ENCODE peak calls at places on chromosomes 6 and 20, in four cellular contexts. F is uterus, D is ovary, Q is sigmoid colon. Z is an unnamed sample.

GRCh38 chr6:140372064-140372463 is 997.6 kb upstream of the CITED2 start:
- DNase-seq in F (no peak), D (no peak), Q (no peak), Z (no peak)

GRCh38 chr20:15928946-15929345 is 644.3 kb downstream of the KIF16B start:
- DNase-seq in Q (no peak), F (no peak), D (no peak), Z (no peak)

GRCh38 chr6:113094781-113095180 is 747.7 kb downstream of the RFPL4B start:
- DNase-seq in D (no peak), Q (no peak), F (no peak), Z (no peak)

GRCh38 chr20:14979472-14979986 is 642.1 kb upstream of the FLRT3 start:
- DNase-seq in F (no peak), Q (no peak), D (no peak), Z (no peak)

GRCh38 chr6:17385660-17386059 is 7.7 kb upstream of the CAP2 start:
- DNase-seq in D (no peak), F (no peak), Q (no peak), Z (no peak)

GRCh38 chr6:20340459-20340858 is 61.2 kb upstream of the E2F3 start:
- DNase-seq in D (no peak), Q (no peak), F (no peak), Z (no peak)

GRCh38 chr20:14848806-14849205 is 511.4 kb upstream of the FLRT3 start:
- DNase-seq in D (no peak), Q (no peak), F (no peak), Z (no peak)

GRCh38 chr20:13267231-13267630 is 46.2 kb downstream of the ISM1 start:
- DNase-seq in Q (no peak), D (no peak), F (no peak), Z (no peak)

GRCh38 chr6:53326372-53327016 is 22.3 kb downstream of the ELOVL5 start:
- DNase-seq in D (peak; percentile 59), F (peak; percentile 59), Q (peak; percentile 90), Z (peak; percentile 37)

GRCh38 chr6:137389150-137389664 is 105.0 kb downstream of the OLIG3 start:
- DNase-seq in F (no peak), D (no peak), Q (no peak), Z (no peak)

GRCh38 chr20:63610581-63611435 is 16.1 kb downstream of the GMEB2 start:
- DNase-seq in Q (no peak), D (no peak), F (no peak), Z (peak; percentile 24)

GRCh38 chr20:6044102-6044501 is 9.8 kb downstream of the LRRN4 start:
- DNase-seq in F (no peak), Q (no peak), D (no peak), Z (no peak)

GRCh38 chr6:137731960-137732616 is 135.0 kb upstream of the TNFAIP3 start:
- DNase-seq in F (no peak), D (no peak), Q (no peak), Z (no peak)

GRCh38 chr6:5012531-5012930 is 8.7 kb upstream of the RPP40 start:
- DNase-seq in F (no peak), D (no peak), Q (no peak), Z (no peak)

GRCh38 chr6:113018351-113019151 is 671.4 kb downstream of the RFPL4B start:
- DNase-seq in F (peak; percentile 35), D (peak; percentile 9), Q (peak; percentile 55), Z (peak; percentile 13)

GRCh38 chr20:59441860-59442810 is 141.7 kb downstream of the EDN3 start:
- DNase-seq in D (no peak), Q (peak; percentile 17), F (no peak), Z (no peak)

GRCh38 chr20:36861875-36862801 is 13.8 kb upstream of the TLDC2 start:
- DNase-seq in F (peak; percentile 93), D (peak; percentile 86), Q (peak; percentile 98), Z (peak; percentile 94)

GRCh38 chr6:5619249-5619648 is 357.9 kb downstream of the FARS2 start:
- DNase-seq in F (no peak), D (no peak), Q (no peak), Z (no peak)

GRCh38 chr6:157811476-157812173 is 11.4 kb upstream of the SNX9 start:
- DNase-seq in D (no peak), F (no peak), Q (no peak), Z (no peak)

GRCh38 chr20:21157006-21157405 is 31.1 kb downstream of the KIZ start:
- DNase-seq in Q (no peak), F (no peak), D (no peak), Z (no peak)

GRCh38 chr20:48040491-48040890 is 255.2 kb upstream of the SULF2 start:
- DNase-seq in F (no peak), D (no peak), Q (no peak), Z (no peak)

GRCh38 chr6:69427882-69428281 is 368.9 kb downstream of the LMBRD1 start:
- DNase-seq in D (no peak), Q (no peak), F (no peak), Z (no peak)

GRCh38 chr6:27503436-27504030 is 30.6 kb upstream of the ZNF184 start:
- DNase-seq in F (peak; percentile 74), D (peak; percentile 84), Q (peak; percentile 74), Z (peak; percentile 44)

GRCh38 chr6:101605426-101605825 is 211.9 kb downstream of the GRIK2 start:
- DNase-seq in Q (no peak), D (no peak), F (no peak), Z (no peak)

GRCh38 chr6:104639671-104640070 is 220.0 kb downstream of the HACE1 start:
- DNase-seq in D (no peak), F (no peak), Q (no peak), Z (no peak)

GRCh38 chr6:5499644-5500306 is 238.5 kb downstream of the FARS2 start:
- DNase-seq in F (no peak), Q (no peak), D (no peak), Z (no peak)

GRCh38 chr20:36372671-36373070 is 66.5 kb downstream of the DLGAP4 start:
- DNase-seq in F (no peak), Q (no peak), D (no peak), Z (no peak)

GRCh38 chr6:45965787-45966186 is 49.9 kb downstream of the CLIC5 start:
- DNase-seq in D (no peak), F (no peak), Q (no peak), Z (no peak)

DNA sequence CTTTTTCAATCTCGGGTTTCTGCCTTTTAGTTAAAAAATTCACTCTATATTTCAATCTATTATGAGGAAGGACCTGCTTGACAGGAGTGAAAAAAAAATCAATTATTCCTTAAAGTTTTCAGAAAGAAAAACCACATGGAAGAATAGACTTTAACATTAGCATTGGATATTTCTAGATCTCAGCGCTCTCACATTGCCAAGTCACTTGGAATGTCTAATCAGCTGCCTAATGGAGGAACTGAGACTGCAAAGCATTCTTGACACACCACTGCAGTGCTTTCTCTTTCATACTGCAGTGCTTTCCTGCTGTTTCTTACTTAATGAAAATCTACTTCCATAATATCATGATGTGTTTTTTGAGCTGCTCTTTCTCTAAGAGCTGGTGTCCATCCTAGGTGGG is 20.4 kb upstream of the MCM3 start:
- DNase-seq in F (no peak), D (no peak), Q (no peak), Z (no peak)
- H3K4me3 ChIP-seq in F (no peak overlapping the region), D (no peak overlapping the region), Q (no peak overlapping the region), Z (no peak overlapping the region)

GRCh38 chr6:33414592-33415271 is 3.2 kb downstream of the CUTA start:
- DNase-seq in F (no peak), D (no peak), Q (no peak), Z (no peak)
- TF ChIP-seq CTCF in F (no peak), D (no peak), Q (no peak), Z (no peak)

GRCh38 chr6:83870649-83871048 is 11.2 kb downstream of the CYB5R4 start:
- DNase-seq in D (no peak), F (no peak), Q (no peak), Z (no peak)
- TF ChIP-seq POLR2A in D (no peak), F (no peak), Q (no peak), Z (no peak)

DNA sequence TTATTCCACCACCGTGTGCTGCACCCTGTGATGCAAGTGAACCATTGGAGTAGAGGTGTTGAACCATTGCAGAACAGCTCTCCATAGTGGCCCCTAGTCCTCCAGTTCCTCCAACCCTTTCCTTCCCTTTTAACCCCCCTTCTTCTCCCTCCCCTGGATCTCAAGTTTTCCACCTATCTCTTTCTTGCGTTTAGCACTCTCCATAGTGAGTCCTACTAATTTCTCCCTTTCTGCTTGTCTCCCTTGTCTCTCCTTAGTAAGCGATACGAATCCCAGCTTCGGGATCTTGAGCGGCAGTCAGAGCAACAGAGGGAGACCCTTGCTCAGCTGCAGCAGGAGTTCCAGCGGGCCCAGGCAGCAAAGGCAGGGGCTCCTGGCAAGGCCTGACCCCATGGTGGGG is 1.1 kb downstream of the PFDN6 start:
- DNase-seq in D (no peak), Q (no peak), F (no peak), Z (no peak)
- H3K4me3 ChIP-seq in D (peak overlapping the region; percentile 88), Q (no peak overlapping the region), F (no peak overlapping the region), Z (peak overlapping the region; percentile 60)

DNA sequence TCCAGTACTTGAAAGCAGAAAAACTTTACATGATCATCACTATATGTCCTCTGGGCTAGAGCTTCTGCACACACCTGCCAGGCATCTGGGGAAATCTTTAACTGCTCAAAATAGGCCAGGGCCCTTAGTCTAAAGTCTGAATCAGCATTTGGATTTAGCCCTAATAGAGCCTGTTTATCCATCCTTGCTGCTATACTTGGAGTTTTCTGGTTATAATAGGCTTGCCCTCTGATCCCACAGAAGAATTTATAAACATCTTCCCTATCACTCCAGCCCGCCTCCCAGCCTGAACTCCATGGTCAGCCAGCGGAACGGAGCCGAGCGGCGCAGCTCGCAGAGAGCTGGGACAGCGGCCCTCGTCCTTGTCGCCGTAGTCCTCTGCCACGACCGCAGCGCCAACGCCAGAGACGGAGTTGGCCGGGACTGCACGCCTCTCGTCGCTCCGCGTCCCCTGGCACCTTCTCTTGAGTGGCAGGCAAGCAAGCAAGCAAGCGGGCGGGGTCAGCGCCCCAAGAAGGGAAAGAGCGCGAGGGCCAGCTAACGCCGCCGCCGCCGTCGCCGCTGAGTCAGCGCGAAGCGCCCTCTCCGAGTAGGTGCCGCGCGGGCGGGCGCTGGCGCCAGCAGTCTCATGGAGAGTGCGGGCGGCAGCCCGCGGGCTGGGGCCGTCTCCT is 25.4 kb upstream of the ASIP start:
- DNase-seq in Q (peak; percentile 83), F (peak; percentile 51), D (peak; percentile 79), Z (peak; percentile 83)
- TF ChIP-seq CTCF in Q (no peak), F (peak; percentile 19), D (no peak), Z (no peak)

GRCh38 chr20:38277285-38277684 is 16.8 kb upstream of the KIAA1755 start:
- DNase-seq in F (no peak), D (no peak), Q (no peak), Z (no peak)

GRCh38 chr20:38278763-38279162 is 18.2 kb upstream of the KIAA1755 start:
- DNase-seq in D (no peak), Q (peak; percentile 8), F (no peak), Z (no peak)

GRCh38 chr20:38277691-38278090 is 17.2 kb upstream of the KIAA1755 start:
- DNase-seq in Q (peak; percentile 19), D (no peak), F (no peak), Z (no peak)

GRCh38 chr20:38278150-38278549 is 17.6 kb upstream of the KIAA1755 start:
- DNase-seq in D (no peak), F (no peak), Q (peak; percentile 36), Z (no peak)

GRCh38 chr20:38275815-38276550 is 15.4 kb upstream of the KIAA1755 start:
- DNase-seq in D (no peak), Q (peak; percentile 46), F (no peak), Z (no peak)
- TF ChIP-seq POLR2A in D (no peak), Q (no peak), F (no peak), Z (no peak)

DNA sequence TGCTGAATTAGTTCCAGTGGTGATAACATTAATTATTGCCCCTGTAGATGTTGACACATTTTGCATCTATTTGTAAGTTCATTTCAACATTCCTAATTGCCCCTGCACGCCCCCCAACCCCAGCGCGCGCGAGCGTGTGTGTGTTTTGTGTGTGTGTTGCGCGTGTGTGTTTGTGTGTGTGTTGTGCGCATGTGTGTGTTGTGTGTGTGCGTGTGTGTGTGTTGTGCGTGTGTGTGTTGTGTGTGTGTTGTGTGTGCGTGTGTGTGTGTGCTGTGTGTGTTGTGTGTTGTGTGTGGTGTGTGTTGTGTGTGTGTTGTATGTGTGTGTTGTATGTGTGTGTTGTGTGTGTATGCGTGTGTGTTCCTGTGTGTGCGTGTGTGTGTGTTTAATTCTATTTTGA is 245.7 kb upstream of the GMDS start:
- DNase-seq in Q (no peak), D (no peak), F (no peak), Z (no peak)
- H3K4me3 ChIP-seq in Q (no peak overlapping the region), D (no peak overlapping the region), F (no peak overlapping the region), Z (no peak overlapping the region)

Z was measured in heart left ventricle.